ENCODE peak calls at places on chromosomes 5 and 9, in six cellular contexts. A, F, V, X, G and Y are unnamed samples.
A peak's percentile ranks its signal among the peaks of the same experiment; 100 is the strongest.

GRCh38 chr5:109844148-109844547 is 154.4 kb downstream of the MAN2A1 start:
- DNase-seq in A (no peak), F (no peak), V (no peak), X (peak; percentile 9), G (no peak), Y (no peak)

GRCh38 chr5:149546974-149547373 is 4.3 kb downstream of the CSNK1A1 start:
- DNase-seq in A (no peak), F (no peak), V (no peak), X (no peak), G (no peak), Y (peak; percentile 5)

GRCh38 chr9:107314763-107315162 is 31.7 kb downstream of the RAD23B start:
- DNase-seq in A (no peak), F (no peak), V (no peak), X (no peak), G (no peak), Y (no peak)

GRCh38 chr5:82673460-82673859 is 395.3 kb upstream of the RPS23 start:
- DNase-seq in A (no peak), F (no peak), V (no peak), X (no peak), G (no peak), Y (no peak)

GRCh38 chr5:93433422-93433821 is 147.6 kb downstream of the NR2F1-AS1 start:
- DNase-seq in A (peak; percentile 54), F (no peak), V (no peak), X (no peak), G (peak; percentile 87), Y (no peak)

GRCh38 chr9:125428515-125429467 is 167.2 kb downstream of the GAPVD1 start:
- DNase-seq in A (no peak), F (no peak), V (no peak), X (no peak), G (no peak), Y (no peak)

GRCh38 chr5:77957-78804 is 13.8 kb upstream of the PLEKHG4B start:
- DNase-seq in A (peak; percentile 19), F (no peak), V (no peak), X (peak; percentile 35), G (no peak), Y (no peak)

GRCh38 chr5:29214821-29215220 is 1978.7 kb upstream of the CDH6 start:
- DNase-seq in A (no peak), F (no peak), V (no peak), X (no peak), G (no peak), Y (no peak)

GRCh38 chr5:42985129-42986037 is 54.7 kb downstream of the ANXA2R start:
- DNase-seq in A (no peak), F (no peak), V (no peak), X (no peak), G (peak; percentile 83), Y (no peak)

GRCh38 chr9:19922476-19923118 is 133.8 kb upstream of the SLC24A2 start:
- DNase-seq in A (peak; percentile 3), F (no peak), V (peak; percentile 81), X (peak; percentile 5), G (peak; percentile 48), Y (no peak)

GRCh38 chr9:123355761-123356520 is at the start of gene CRB2:
- DNase-seq in A (no peak), F (no peak), V (peak; percentile 26), X (no peak), G (no peak), Y (no peak)

GRCh38 chr9:124440786-124441185 is 9.5 kb upstream of the ADGRD2 start:
- DNase-seq in A (no peak), F (no peak), V (no peak), X (no peak), G (no peak), Y (no peak)

GRCh38 chr5:32298056-32298420 is 14.7 kb downstream of the MTMR12 start:
- DNase-seq in A (no peak), F (no peak), V (no peak), X (no peak), G (no peak), Y (no peak)

GRCh38 chr9:86500667-86501435 is 146.6 kb upstream of the TUT7 start:
- DNase-seq in A (peak; percentile 72), F (no peak), V (no peak), X (no peak), G (peak; percentile 89), Y (no peak)

GRCh38 chr5:81359108-81359507 is 34.8 kb downstream of the ACOT12 start:
- DNase-seq in A (no peak), F (no peak), V (no peak), X (no peak), G (no peak), Y (no peak)

GRCh38 chr5:179166886-179167841 is 107.0 kb downstream of the ZNF354C start:
- DNase-seq in A (no peak), F (peak; percentile 91), V (peak; percentile 90), X (peak; percentile 44), G (peak; percentile 37), Y (no peak)

GRCh38 chr5:72956324-72957140 is 691 bp downstream of the FCHO2 start:
- DNase-seq in A (no peak), F (peak; percentile 63), V (peak; percentile 56), X (peak; percentile 86), G (peak; percentile 33), Y (peak; percentile 0)

GRCh38 chr5:73115399-73116051 is 4.8 kb upstream of the TMEM171 start:
- DNase-seq in A (peak; percentile 95), F (no peak), V (no peak), X (no peak), G (peak; percentile 91), Y (no peak)

GRCh38 chr5:92703991-92704390 is 877.0 kb downstream of the NR2F1-AS1 start:
- DNase-seq in A (no peak), F (no peak), V (no peak), X (no peak), G (no peak), Y (no peak)

GRCh38 chr5:67381240-67381875 is 184.8 kb upstream of the CD180 start:
- DNase-seq in A (no peak), F (no peak), V (no peak), X (no peak), G (no peak), Y (no peak)

GRCh38 chr9:90343360-90343759 is 299.3 kb downstream of the DIRAS2 start:
- DNase-seq in A (no peak), F (no peak), V (no peak), X (peak; percentile 34), G (no peak), Y (no peak)

GRCh38 chr9:37293664-37294524 is 128.6 kb upstream of the GRHPR start:
- DNase-seq in A (no peak), F (no peak), V (no peak), X (no peak), G (no peak), Y (no peak)

GRCh38 chr5:160747963-160748362 is 104.0 kb downstream of the ATP10B start:
- DNase-seq in A (no peak), F (no peak), V (no peak), X (no peak), G (no peak), Y (no peak)

GRCh38 chr5:92941806-92942205 is 639.2 kb downstream of the NR2F1-AS1 start:
- DNase-seq in A (no peak), F (no peak), V (no peak), X (no peak), G (no peak), Y (no peak)

GRCh38 chr5:78300464-78301045 is 6.1 kb upstream of the AP3B1 start:
- DNase-seq in A (no peak), F (no peak), V (no peak), X (peak; percentile 66), G (no peak), Y (no peak)